ENCODE peak calls at places on chromosomes 2 and 18, in four cellular contexts. One of them, this sample, is unnamed.

GRCh38 chr2:221581986-221582385 is 9.9 kb upstream of the EPHA4 start:
- DNase-seq in tibial nerve: no peak
- DNase-seq in sigmoid colon: no peak
- DNase-seq in GM13976: no peak
- DNase-seq in this sample: no peak

GRCh38 chr18:55627007-55627406 is 39.0 kb upstream of the TCF4 start:
- DNase-seq in GM13976: no peak
- DNase-seq in tibial nerve: no peak
- DNase-seq in sigmoid colon: no peak
- DNase-seq in this sample: no peak

GRCh38 chr2:238158807-238159539 is at the start of gene ERFE:
- DNase-seq in GM13976: peak
- DNase-seq in sigmoid colon: no peak
- DNase-seq in tibial nerve: no peak
- DNase-seq in this sample: no peak

GRCh38 chr18:23102498-23103260 is 32.6 kb upstream of the CABLES1 start:
- DNase-seq in tibial nerve: no peak
- DNase-seq in sigmoid colon: no peak
- DNase-seq in GM13976: no peak
- DNase-seq in this sample: no peak

GRCh38 chr2:42922790-42923631 is 130.6 kb upstream of the HAAO start:
- DNase-seq in sigmoid colon: peak
- DNase-seq in tibial nerve: peak
- DNase-seq in GM13976: no peak
- DNase-seq in this sample: peak

GRCh38 chr18:56516769-56517168 is 121.6 kb downstream of the TXNL1 start:
- DNase-seq in tibial nerve: peak
- DNase-seq in GM13976: no peak
- DNase-seq in sigmoid colon: no peak
- DNase-seq in this sample: no peak

GRCh38 chr2:16102976-16103380 is 162.6 kb downstream of the MYCN start:
- DNase-seq in tibial nerve: no peak
- DNase-seq in GM13976: no peak
- DNase-seq in sigmoid colon: no peak
- DNase-seq in this sample: no peak

GRCh38 chr18:50659091-50660003 is 99.5 kb downstream of the MAPK4 start:
- DNase-seq in sigmoid colon: peak
- DNase-seq in tibial nerve: no peak
- DNase-seq in GM13976: no peak
- DNase-seq in this sample: no peak

GRCh38 chr2:218664653-218665052 is 5.2 kb downstream of the BCS1L start:
- DNase-seq in GM13976: no peak
- DNase-seq in sigmoid colon: peak
- DNase-seq in tibial nerve: no peak
- DNase-seq in this sample: no peak

GRCh38 chr2:16745466-16745865 is 79.8 kb upstream of the CYRIA start:
- DNase-seq in GM13976: no peak
- DNase-seq in tibial nerve: no peak
- DNase-seq in sigmoid colon: no peak
- DNase-seq in this sample: no peak

GRCh38 chr2:28870146-28870891 is at the start of gene TRMT61B:
- DNase-seq in GM13976: peak
- DNase-seq in tibial nerve: peak
- DNase-seq in sigmoid colon: peak
- DNase-seq in this sample: peak

GRCh38 chr2:11320698-11321492 is 23.5 kb downstream of the ROCK2 start:
- DNase-seq in GM13976: no peak
- DNase-seq in sigmoid colon: no peak
- DNase-seq in tibial nerve: no peak
- DNase-seq in this sample: no peak

GRCh38 chr2:224690868-224691267 is 25.3 kb downstream of the CCDC195 start:
- DNase-seq in sigmoid colon: no peak
- DNase-seq in GM13976: no peak
- DNase-seq in tibial nerve: no peak
- DNase-seq in this sample: no peak

GRCh38 chr2:24225883-24226282 is 51.0 kb downstream of the FAM228A start:
- DNase-seq in GM13976: no peak
- DNase-seq in sigmoid colon: no peak
- DNase-seq in tibial nerve: no peak
- DNase-seq in this sample: no peak

This sample was measured in ascending aorta.